ENCODE peak calls at places on chromosomes 6 and 20, in four cellular contexts. One of them, this sample, is unnamed.

GRCh38 chr6:24824142-24824755 is 25.5 kb upstream of the ARMH2 start:
- DNase-seq in H9: no peak
- DNase-seq in heart left ventricle: no peak
- DNase-seq in mucosa of descending colon: no peak
- DNase-seq in this sample: no peak

GRCh38 chr6:43887906-43888683 is 118.1 kb downstream of the VEGFA start:
- DNase-seq in H9: no peak
- DNase-seq in heart left ventricle: no peak
- DNase-seq in mucosa of descending colon: no peak
- DNase-seq in this sample: no peak

GRCh38 chr6:136709429-136709828 is 82.8 kb downstream of the MAP3K5 start:
- DNase-seq in H9: no peak
- DNase-seq in heart left ventricle: no peak
- DNase-seq in mucosa of descending colon: no peak
- DNase-seq in this sample: no peak

GRCh38 chr20:10352934-10353866 is 80.8 kb downstream of the MKKS start:
- DNase-seq in H9: no peak
- DNase-seq in heart left ventricle: no peak
- DNase-seq in mucosa of descending colon: no peak
- DNase-seq in this sample: no peak

GRCh38 chr6:73652637-73653570 is 888 bp downstream of the SLC17A5 start:
- DNase-seq in H9: peak
- DNase-seq in heart left ventricle: peak
- DNase-seq in mucosa of descending colon: peak
- DNase-seq in this sample: peak

GRCh38 chr6:56230976-56231566 is 16.3 kb downstream of the COL21A1 start:
- DNase-seq in H9: no peak
- DNase-seq in heart left ventricle: no peak
- DNase-seq in mucosa of descending colon: no peak
- DNase-seq in this sample: no peak

GRCh38 chr6:41374618-41375590 is 39.5 kb downstream of the NCR2 start:
- DNase-seq in H9: peak
- DNase-seq in heart left ventricle: no peak
- DNase-seq in mucosa of descending colon: no peak
- DNase-seq in this sample: no peak

GRCh38 chr6:169701953-169702639 is at the start of the genes C6orf120 and WDR27:
- DNase-seq in H9: peak
- DNase-seq in heart left ventricle: peak
- DNase-seq in mucosa of descending colon: peak
- DNase-seq in this sample: peak

GRCh38 chr6:161218222-161218621 is 55.6 kb downstream of the AGPAT4 start:
- DNase-seq in H9: no peak
- DNase-seq in heart left ventricle: no peak
- DNase-seq in mucosa of descending colon: no peak
- DNase-seq in this sample: no peak

GRCh38 chr20:36645998-36646397 is at the start of gene SLA2:
- DNase-seq in H9: no peak
- DNase-seq in heart left ventricle: peak
- DNase-seq in mucosa of descending colon: peak
- DNase-seq in this sample: no peak

GRCh38 chr6:73079611-73079955 is 145.7 kb downstream of the KHDC1L start:
- DNase-seq in H9: no peak
- DNase-seq in heart left ventricle: no peak
- DNase-seq in mucosa of descending colon: no peak
- DNase-seq in this sample: peak

GRCh38 chr6:13615802-13616140 is 636 bp downstream of the NOL7 start:
- DNase-seq in H9: no peak
- DNase-seq in heart left ventricle: peak
- DNase-seq in mucosa of descending colon: peak
- DNase-seq in this sample: no peak

GRCh38 chr6:156687875-156688549 is 89.2 kb upstream of the ARID1B start:
- DNase-seq in H9: peak
- DNase-seq in heart left ventricle: no peak
- DNase-seq in mucosa of descending colon: peak
- DNase-seq in this sample: peak

GRCh38 chr6:32224696-32225095 is 829 bp upstream of the NOTCH4 start:
- DNase-seq in H9: no peak
- DNase-seq in heart left ventricle: no peak
- DNase-seq in mucosa of descending colon: no peak
- DNase-seq in this sample: no peak

GRCh38 chr6:5132741-5133140 is 47.6 kb downstream of the PPP1R3G start:
- DNase-seq in H9: peak
- DNase-seq in heart left ventricle: peak
- DNase-seq in mucosa of descending colon: peak
- DNase-seq in this sample: no peak

GRCh38 chr6:84426002-84426705 is 198.7 kb upstream of the CEP162 start:
- DNase-seq in H9: no peak
- DNase-seq in heart left ventricle: no peak
- DNase-seq in mucosa of descending colon: no peak
- DNase-seq in this sample: no peak

GRCh38 chr6:11161031-11161966 is 49.8 kb upstream of the ERVFRD-1 start:
- DNase-seq in H9: no peak
- DNase-seq in heart left ventricle: no peak
- DNase-seq in mucosa of descending colon: no peak
- DNase-seq in this sample: peak

GRCh38 chr20:46023999-46024398 is 5.0 kb upstream of the SLC12A5 start:
- DNase-seq in H9: no peak
- DNase-seq in heart left ventricle: no peak
- DNase-seq in mucosa of descending colon: no peak
- DNase-seq in this sample: peak

GRCh38 chr20:2140561-2140960 is 38.9 kb downstream of the STK35 start:
- DNase-seq in H9: no peak
- DNase-seq in heart left ventricle: peak
- DNase-seq in mucosa of descending colon: no peak
- DNase-seq in this sample: peak

GRCh38 chr6:29627762-29628418 is 5.1 kb downstream of the GABBR1 start:
- DNase-seq in H9: peak
- DNase-seq in heart left ventricle: peak
- DNase-seq in mucosa of descending colon: peak
- DNase-seq in this sample: peak

GRCh38 chr6:3520541-3521220 is 63.8 kb upstream of the SLC22A23 start:
- DNase-seq in H9: no peak
- DNase-seq in heart left ventricle: no peak
- DNase-seq in mucosa of descending colon: no peak
- DNase-seq in this sample: no peak

GRCh38 chr20:53691811-53692192 is 98.2 kb upstream of the ZNF217 start:
- DNase-seq in H9: no peak
- DNase-seq in heart left ventricle: no peak
- DNase-seq in mucosa of descending colon: no peak
- DNase-seq in this sample: no peak

GRCh38 chr6:130843575-130844320 is 16.5 kb downstream of the SMLR1 start:
- DNase-seq in H9: no peak
- DNase-seq in heart left ventricle: no peak
- DNase-seq in mucosa of descending colon: no peak
- DNase-seq in this sample: peak

GRCh38 chr6:32120573-32121059 is 7.4 kb downstream of the ATF6B start:
- DNase-seq in H9: no peak
- DNase-seq in heart left ventricle: no peak
- DNase-seq in mucosa of descending colon: no peak
- DNase-seq in this sample: no peak

GRCh38 chr6:87828044-87828443 is 126.0 kb upstream of the AKIRIN2 start:
- DNase-seq in H9: no peak
- DNase-seq in heart left ventricle: no peak
- DNase-seq in mucosa of descending colon: no peak
- DNase-seq in this sample: no peak

GRCh38 chr6:39889229-39889628 is 45.0 kb downstream of the MOCS1 start:
- DNase-seq in H9: no peak
- DNase-seq in heart left ventricle: no peak
- DNase-seq in mucosa of descending colon: no peak
- DNase-seq in this sample: no peak

GRCh38 chr20:62929051-62929538 is 2.8 kb upstream of the DIDO1 start:
- DNase-seq in H9: peak
- DNase-seq in heart left ventricle: peak
- DNase-seq in mucosa of descending colon: peak
- DNase-seq in this sample: peak

GRCh38 chr6:23510778-23511510 is 615.1 kb upstream of the NRSN1 start:
- DNase-seq in H9: no peak
- DNase-seq in heart left ventricle: no peak
- DNase-seq in mucosa of descending colon: no peak
- DNase-seq in this sample: no peak

GRCh38 chr6:112237644-112238043 is 16.7 kb downstream of the LAMA4 start:
- DNase-seq in H9: no peak
- DNase-seq in heart left ventricle: peak
- DNase-seq in mucosa of descending colon: no peak
- DNase-seq in this sample: no peak

GRCh38 chr6:25056130-25056529 is 120.4 kb upstream of the RIPOR2 start:
- DNase-seq in H9: no peak
- DNase-seq in heart left ventricle: no peak
- DNase-seq in mucosa of descending colon: no peak
- DNase-seq in this sample: no peak

GRCh38 chr20:31863296-31864085 is 6.8 kb downstream of the DUSP15 start:
- DNase-seq in H9: no peak
- DNase-seq in heart left ventricle: no peak
- DNase-seq in mucosa of descending colon: no peak
- DNase-seq in this sample: no peak

GRCh38 chr6:166604911-166605310 is 18.4 kb upstream of the RAMACL start:
- DNase-seq in H9: no peak
- DNase-seq in heart left ventricle: no peak
- DNase-seq in mucosa of descending colon: no peak
- DNase-seq in this sample: no peak

GRCh38 chr6:136873733-136874132 is 48.4 kb upstream of the SLC35D3 start:
- DNase-seq in H9: no peak
- DNase-seq in heart left ventricle: no peak
- DNase-seq in mucosa of descending colon: no peak
- DNase-seq in this sample: peak

GRCh38 chr20:46681032-46681854 is 8.0 kb downstream of the TP53RK start:
- DNase-seq in H9: peak
- DNase-seq in heart left ventricle: peak
- DNase-seq in mucosa of descending colon: peak
- DNase-seq in this sample: peak

GRCh38 chr6:135962731-135963130 is 111.2 kb downstream of the PDE7B start:
- DNase-seq in H9: no peak
- DNase-seq in heart left ventricle: no peak
- DNase-seq in mucosa of descending colon: no peak
- DNase-seq in this sample: no peak

DNA sequence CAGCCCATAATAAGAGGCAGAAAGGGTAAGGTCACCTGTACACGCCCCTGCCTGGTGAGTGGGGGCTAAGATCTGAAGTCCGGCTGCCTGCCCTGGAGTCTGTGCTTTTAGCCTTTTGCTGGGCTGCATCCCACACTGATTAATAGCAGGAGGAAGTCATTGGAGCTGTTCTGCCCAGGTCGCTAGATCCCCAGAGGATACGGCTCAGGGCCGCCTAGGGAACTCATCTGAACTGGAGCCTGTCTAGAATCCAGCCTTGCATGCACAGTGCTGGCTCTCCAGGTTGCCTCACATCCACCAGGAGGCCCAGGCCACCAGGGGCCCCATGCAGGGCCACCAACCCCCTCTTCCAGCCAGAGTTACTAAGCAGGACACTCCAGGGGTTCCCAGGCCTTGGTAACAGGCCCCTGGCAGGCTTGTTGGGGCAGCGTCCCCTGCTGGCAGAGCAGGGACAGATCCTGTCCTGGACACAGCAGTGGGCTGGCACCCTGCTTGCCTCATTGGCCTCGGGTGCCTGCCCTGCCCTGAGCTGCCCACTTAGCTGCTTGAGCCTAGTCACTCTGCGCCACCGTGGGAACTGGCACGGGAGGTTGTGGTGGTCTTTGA is 35.3 kb downstream of the EFCAB8 start:
- DNase-seq in H9: peak
- DNase-seq in heart left ventricle: no peak
- DNase-seq in mucosa of descending colon: no peak
- DNase-seq in this sample: peak
- TF ChIP-seq CTCF in H9: peak
- TF ChIP-seq CTCF in heart left ventricle: peak
- TF ChIP-seq CTCF in mucosa of descending colon: no peak
- TF ChIP-seq CTCF in this sample: peak

GRCh38 chr6:45787384-45787783 is 228.3 kb downstream of the CLIC5 start:
- DNase-seq in H9: no peak
- DNase-seq in heart left ventricle: no peak
- DNase-seq in mucosa of descending colon: no peak
- DNase-seq in this sample: no peak

GRCh38 chr6:45786243-45786795 is 229.3 kb downstream of the CLIC5 start:
- DNase-seq in H9: no peak
- DNase-seq in heart left ventricle: no peak
- DNase-seq in mucosa of descending colon: no peak
- DNase-seq in this sample: no peak

GRCh38 chr6:45791181-45791580 is 224.5 kb downstream of the CLIC5 start:
- DNase-seq in H9: no peak
- DNase-seq in heart left ventricle: no peak
- DNase-seq in mucosa of descending colon: no peak
- DNase-seq in this sample: peak

GRCh38 chr6:45791600-45792168 is 224.0 kb downstream of the CLIC5 start:
- DNase-seq in H9: no peak
- DNase-seq in heart left ventricle: no peak
- DNase-seq in mucosa of descending colon: no peak
- DNase-seq in this sample: peak

DNA sequence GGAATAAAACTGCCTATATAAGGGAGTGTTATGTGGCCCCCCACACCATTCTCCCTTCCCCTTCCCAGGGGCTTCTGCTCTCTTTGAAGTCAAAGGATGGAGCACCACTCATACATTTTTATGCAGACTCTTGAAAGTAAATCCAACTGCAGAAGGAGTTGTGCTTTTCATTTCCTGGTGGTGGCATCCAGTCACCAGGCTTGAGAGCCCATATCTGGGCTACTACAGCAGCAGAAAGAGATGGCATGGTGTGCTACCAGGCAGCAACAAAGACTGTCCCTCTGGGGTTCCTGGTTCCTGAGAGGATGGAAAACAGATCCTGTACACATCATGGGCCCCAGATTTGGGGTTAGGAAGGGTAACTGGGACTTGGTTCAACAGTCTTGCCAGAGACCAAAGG is 226.4 kb downstream of the CLIC5 start:
- DNase-seq in H9: no peak
- DNase-seq in heart left ventricle: no peak
- DNase-seq in mucosa of descending colon: no peak
- DNase-seq in this sample: no peak
- TF ChIP-seq CTCF in H9: no peak
- TF ChIP-seq CTCF in heart left ventricle: no peak
- TF ChIP-seq CTCF in mucosa of descending colon: no peak
- TF ChIP-seq CTCF in this sample: no peak

GRCh38 chr6:105302617-105303128 is 100.2 kb downstream of the PREP start:
- DNase-seq in H9: peak
- DNase-seq in heart left ventricle: no peak
- DNase-seq in mucosa of descending colon: no peak
- DNase-seq in this sample: no peak
- TF ChIP-seq CTCF in H9: peak
- TF ChIP-seq CTCF in heart left ventricle: no peak
- TF ChIP-seq CTCF in mucosa of descending colon: no peak
- TF ChIP-seq CTCF in this sample: peak

GRCh38 chr6:154510144-154510905 is at the start of gene CNKSR3:
- DNase-seq in H9: peak
- DNase-seq in heart left ventricle: peak
- DNase-seq in mucosa of descending colon: peak
- DNase-seq in this sample: peak
- TF ChIP-seq CTCF in H9: no peak
- TF ChIP-seq CTCF in heart left ventricle: no peak
- TF ChIP-seq CTCF in mucosa of descending colon: no peak
- TF ChIP-seq CTCF in this sample: no peak

This sample was measured in HFFc6.